ENCODE peak calls at places on chromosomes 11 and 22, in seven cellular contexts. C is dorsolateral prefrontal cortex, A is tibial nerve, Z is GM23338, X is brain microvascular endothelial cell, Y is fibroblast of lung, L is stomach. D is an unnamed sample.
A peak's percentile ranks its signal among the peaks of the same experiment; 100 is the strongest.

GRCh38 chr11:64342869-64343739 is 3.1 kb downstream of the CCDC88B start:
- DNase-seq in A (no peak), Z (no peak), Y (no peak), X (peak; percentile 7), L (no peak), C (no peak), D (no peak)

GRCh38 chr11:123308077-123308476 is 113.0 kb upstream of the CLMP start:
- DNase-seq in Y (peak; percentile 68), A (peak; percentile 8), X (no peak), L (no peak), C (no peak), Z (no peak), D (peak; percentile 92)

GRCh38 chr22:40340044-40340443 is 6.3 kb upstream of the ADSL start:
- DNase-seq in C (no peak), Y (no peak), X (no peak), L (no peak), A (no peak), Z (no peak), D (no peak)

GRCh38 chr22:31347251-31348008 is 1.3 kb upstream of the PATZ1 start:
- DNase-seq in Z (peak; percentile 87), Y (peak; percentile 73), C (peak; percentile 29), L (peak; percentile 67), X (peak; percentile 45), A (peak; percentile 55), D (peak; percentile 60)

GRCh38 chr11:15158351-15159015 is 43.8 kb downstream of the INSC start:
- DNase-seq in Y (peak; percentile 93), L (no peak), C (no peak), Z (no peak), X (peak; percentile 11), A (no peak), D (peak; percentile 92)

GRCh38 chr11:15965562-15966250 is 390.6 kb downstream of the SOX6 start:
- DNase-seq in Y (no peak), L (no peak), X (no peak), Z (no peak), A (no peak), C (no peak), D (no peak)

GRCh38 chr22:36331306-36331911 is 56.4 kb downstream of the MYH9 start:
- DNase-seq in X (peak; percentile 92), Y (peak; percentile 94), L (peak; percentile 79), A (peak; percentile 61), Z (peak; percentile 71), C (no peak), D (peak; percentile 96)

GRCh38 chr11:111586305-111586915 is 15.8 kb upstream of the SIK2 start:
- DNase-seq in Z (peak; percentile 87), C (no peak), Y (peak; percentile 66), A (peak; percentile 71), L (peak; percentile 44), X (peak; percentile 61), D (peak; percentile 70)

GRCh38 chr22:23251445-23252093 is 71.3 kb downstream of the BCR start:
- DNase-seq in Z (no peak), A (no peak), C (no peak), X (no peak), Y (no peak), L (peak; percentile 61), D (peak; percentile 41)

GRCh38 chr11:118437046-118437735 is 899 bp downstream of the KMT2A start:
- DNase-seq in Z (peak; percentile 78), A (peak; percentile 39), Y (peak; percentile 23), X (no peak), L (no peak), C (no peak), D (peak; percentile 28)

GRCh38 chr11:104286129-104286528 is 122.2 kb upstream of the PDGFD start:
- DNase-seq in Z (no peak), C (no peak), Y (peak; percentile 12), X (no peak), A (no peak), L (no peak), D (no peak)

DNA sequence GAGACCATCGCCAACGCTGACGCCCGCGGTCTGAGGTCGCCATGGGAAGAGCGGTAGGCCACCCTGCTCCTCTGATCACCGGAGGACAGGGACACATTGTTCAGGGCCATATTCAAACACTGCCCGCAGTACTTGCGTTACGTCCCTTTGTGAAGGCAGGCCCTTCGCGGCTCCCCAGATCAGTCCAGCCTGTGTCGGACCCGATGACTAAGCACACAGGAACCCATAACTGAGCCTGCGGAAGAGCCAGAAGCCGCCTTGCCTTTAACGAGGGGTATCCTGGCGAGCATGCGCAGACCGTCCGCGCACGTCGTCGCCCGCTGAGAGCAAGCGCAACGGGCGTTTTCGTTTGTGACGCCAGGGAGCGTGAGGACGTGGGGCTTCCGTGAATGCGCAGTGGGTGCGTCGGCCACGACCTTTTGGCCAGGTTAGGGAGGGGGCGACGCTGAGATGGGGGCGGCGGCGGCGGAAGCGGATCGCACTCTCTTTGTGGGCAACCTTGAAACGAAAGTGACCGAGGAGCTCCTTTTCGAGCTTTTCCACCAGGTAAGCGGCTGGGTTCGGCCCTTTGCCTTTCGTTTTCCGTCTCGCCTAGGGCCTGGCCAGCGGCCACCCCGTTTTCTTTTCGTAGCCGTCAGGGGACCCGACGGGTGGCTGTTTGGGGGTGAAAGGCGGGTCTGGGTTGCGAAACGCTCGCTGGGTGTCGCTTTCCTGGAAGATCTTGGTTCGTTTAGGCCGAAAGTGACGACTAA is at the start of the genes C11orf71 and RBM7:
- DNase-seq in X (peak; percentile 98), A (peak; percentile 93), L (peak; percentile 98), Y (peak; percentile 99), C (peak; percentile 92), Z (peak; percentile 95), D (peak; percentile 100)
- TF ChIP-seq CTCF in X (no peak), A (peak; percentile 13), L (no peak), Y (peak; percentile 3), C (peak; percentile 16), Z (no peak), D (no peak)

DNA sequence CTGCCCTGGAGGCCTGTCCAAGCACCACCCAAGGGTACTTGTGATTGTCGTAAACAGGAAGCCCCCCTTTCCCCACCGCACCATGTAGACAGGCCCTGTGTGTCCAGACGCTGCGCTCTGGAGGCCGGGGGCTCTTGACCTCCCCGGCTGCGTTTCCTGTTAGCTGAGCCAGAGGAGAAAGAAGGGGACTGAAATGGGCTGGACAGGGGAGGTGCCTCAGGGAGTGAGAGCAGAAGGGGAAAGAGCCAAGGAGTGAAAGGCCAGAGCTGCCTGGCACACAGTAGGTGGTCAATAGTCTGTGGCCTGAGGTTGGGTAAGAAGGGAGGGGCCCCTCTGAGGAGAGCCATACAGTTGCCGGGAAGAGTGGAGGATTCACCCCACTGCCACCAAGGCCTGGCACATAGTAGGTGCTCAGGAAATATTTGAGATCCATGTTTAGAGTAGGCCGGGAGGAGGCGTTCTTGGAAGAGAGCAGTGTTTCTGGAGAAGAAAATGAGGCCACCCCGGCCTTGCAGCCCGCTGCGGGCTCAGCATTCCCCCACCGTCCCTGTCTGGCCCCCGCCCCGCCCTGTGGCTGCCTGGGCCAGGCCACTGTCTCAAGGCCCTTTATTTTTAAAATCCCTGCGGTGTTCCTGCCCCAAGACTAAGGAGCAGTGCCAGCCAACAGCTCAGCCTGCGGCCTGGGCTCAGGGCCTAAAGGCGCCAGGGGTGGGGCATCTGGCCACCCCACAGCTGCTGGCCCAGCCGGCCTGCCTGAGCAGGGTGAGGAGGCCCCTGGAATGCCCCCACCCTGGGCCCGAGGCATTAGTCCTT is 13.6 kb upstream of the CDC42EP1 start:
- DNase-seq in A (no peak), Z (peak; percentile 87), C (no peak), L (peak; percentile 87), Y (peak; percentile 88), X (no peak), D (peak; percentile 70)
- H3K4me3 ChIP-seq in A (no peak overlapping the region), Z (peak overlapping the region; percentile 68), C (no peak overlapping the region), L (no peak overlapping the region), Y (no peak overlapping the region), X (no peak overlapping the region), D (no peak overlapping the region)

GRCh38 chr11:71252434-71252781 is at the start of gene SHANK2:
- DNase-seq in C (no peak), X (no peak), A (no peak), Z (peak; percentile 82), L (peak; percentile 61), Y (no peak), D (no peak)

GRCh38 chr11:71250512-71251158 is 1.7 kb downstream of the SHANK2 start:
- DNase-seq in C (no peak), Y (no peak), A (no peak), L (peak; percentile 24), Z (peak; percentile 50), X (no peak), D (no peak)

GRCh38 chr11:71252782-71253730 is 679 bp upstream of the SHANK2 start:
- DNase-seq in Z (peak; percentile 85), Y (peak; percentile 41), C (no peak), X (peak; percentile 35), L (peak; percentile 62), A (no peak), D (peak; percentile 64)

GRCh38 chr11:71251159-71251721 is 1.1 kb downstream of the SHANK2 start:
- DNase-seq in C (no peak), A (no peak), Y (no peak), L (peak; percentile 54), Z (peak; percentile 46), X (no peak), D (no peak)

GRCh38 chr11:71251761-71252433 is 480 bp downstream of the SHANK2 start:
- DNase-seq in L (peak; percentile 57), Y (no peak), Z (peak; percentile 79), X (no peak), A (no peak), C (no peak), D (peak; percentile 30)
- TF ChIP-seq CTCF in L (peak; percentile 50), Y (no peak), Z (peak; percentile 67), X (peak; percentile 15), A (no peak), C (peak; percentile 55), D (no peak)

DNA sequence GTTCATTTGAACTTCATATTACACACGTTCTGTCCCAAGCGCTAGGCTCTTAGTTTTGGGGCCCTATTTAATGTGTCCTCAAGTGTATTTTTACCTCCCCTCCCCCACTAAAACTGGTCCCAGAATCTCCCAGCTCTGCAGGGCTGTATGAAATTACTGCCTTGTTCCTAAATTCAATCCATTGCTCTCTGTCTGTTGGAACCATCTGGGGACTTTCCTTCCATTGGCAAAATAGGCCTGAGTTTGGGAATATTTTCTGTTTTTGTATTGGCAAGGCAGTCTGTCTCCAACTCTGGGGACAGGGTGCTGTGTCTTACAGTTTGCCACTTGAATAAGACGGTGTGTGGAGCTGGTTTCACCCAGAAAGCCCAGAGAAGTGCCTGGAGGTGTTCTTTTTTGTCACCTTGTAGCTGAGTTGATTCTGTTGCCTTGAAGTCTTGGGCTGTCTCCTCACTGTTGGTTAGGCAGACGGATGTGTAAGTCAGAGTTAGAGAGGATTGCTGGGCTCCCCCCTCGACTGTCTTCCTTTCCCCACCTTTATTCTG is 1.3 kb downstream of the PACS1 start:
- DNase-seq in A (no peak), L (no peak), Y (no peak), Z (no peak), C (no peak), X (no peak), D (no peak)
- H3K4me3 ChIP-seq in A (peak overlapping the region; percentile 96), L (peak overlapping the region; percentile 75), Y (peak overlapping the region; percentile 78), Z (peak overlapping the region; percentile 90), C (peak overlapping the region; percentile 95), X (peak overlapping the region; percentile 72), D (peak overlapping the region; percentile 79)

D was measured in foreskin fibroblast.